ENCODE peak calls at places on chromosome 1, in four cellular contexts. J is GM12878, Z is IMR-90, E is K562. O is an unnamed sample.

GRCh38 chr1:178581351-178581951 is 68.5 kb downstream of the TEX35 start:
- DNase-seq in E (no peak), J (peak), Z (no peak), O (no peak)

GRCh38 chr1:231421616-231421970 is 494 bp downstream of the EGLN1 start:
- DNase-seq in Z (peak), E (no peak), J (no peak), O (no peak)

GRCh38 chr1:218717611-218718010 is 372.5 kb downstream of the TGFB2 start:
- DNase-seq in J (no peak), E (no peak), Z (peak), O (no peak)

GRCh38 chr1:200379431-200379755 is 30.4 kb downstream of the ZNF281 start:
- DNase-seq in E (no peak), Z (peak), J (no peak), O (peak)

GRCh38 chr1:160091666-160092223 is 6.7 kb downstream of the IGSF8 start:
- DNase-seq in J (no peak), Z (no peak), E (no peak), O (no peak)

GRCh38 chr1:37865348-37866119 is 6.1 kb upstream of the MTF1 start:
- DNase-seq in E (peak), Z (peak), J (no peak), O (no peak)

GRCh38 chr1:36446261-36446660 is 4.0 kb downstream of the OSCP1 start:
- DNase-seq in Z (no peak), E (peak), J (no peak), O (no peak)

GRCh38 chr1:217095050-217095622 is 371.9 kb upstream of the ESRRG start:
- DNase-seq in Z (no peak), E (no peak), J (no peak), O (no peak)

GRCh38 chr1:17316704-17317103 is 8.7 kb downstream of the PADI4 start:
- DNase-seq in J (no peak), Z (no peak), E (no peak), O (no peak)

GRCh38 chr1:165235777-165236285 is 120.7 kb downstream of the LMX1A start:
- DNase-seq in Z (no peak), E (no peak), J (no peak), O (no peak)

GRCh38 chr1:228345201-228345930 is 61.3 kb downstream of the TRIM11 start:
- DNase-seq in Z (no peak), J (no peak), E (no peak), O (no peak)

GRCh38 chr1:213821943-213822334 is 165.8 kb upstream of the PROX1 start:
- DNase-seq in E (no peak), Z (no peak), J (no peak), O (no peak)

GRCh38 chr1:105793541-105794146 is 1262.8 kb upstream of the PRMT6 start:
- DNase-seq in E (peak), Z (no peak), J (no peak), O (no peak)

GRCh38 chr1:222974496-222974895 is 159.7 kb downstream of the DISP1 start:
- DNase-seq in Z (peak), E (no peak), J (no peak), O (no peak)

GRCh38 chr1:119787776-119788175 is 19.1 kb upstream of the HMGCS2 start:
- DNase-seq in Z (peak), J (no peak), E (no peak), O (no peak)

GRCh38 chr1:193726722-193727121 is 540.3 kb upstream of the B3GALT2 start:
- DNase-seq in Z (no peak), E (no peak), J (no peak), O (no peak)

GRCh38 chr1:156346636-156347035 is 8.3 kb downstream of the TSACC start:
- DNase-seq in J (no peak), E (no peak), Z (peak), O (no peak)

GRCh38 chr1:240000634-240001033 is 91.0 kb upstream of the FMN2 start:
- DNase-seq in J (no peak), E (no peak), Z (peak), O (no peak)

GRCh38 chr1:228471762-228472398 is 15.3 kb upstream of the RNF187 start:
- DNase-seq in Z (peak), J (no peak), E (peak), O (peak)

GRCh38 chr1:43206721-43207228 is 34.6 kb downstream of the CFAP57 start:
- DNase-seq in E (no peak), J (no peak), Z (peak), O (peak)
- TF ChIP-seq ELK1 in E (no peak), J (no peak), Z (no peak), O (no peak)

GRCh38 chr1:3905953-3906671 is 6.0 kb upstream of the C1orf174 start:
- DNase-seq in Z (no peak), E (peak), J (no peak), O (no peak)
- TF ChIP-seq ELK1 in Z (no peak), E (no peak), J (no peak), O (no peak)

DNA sequence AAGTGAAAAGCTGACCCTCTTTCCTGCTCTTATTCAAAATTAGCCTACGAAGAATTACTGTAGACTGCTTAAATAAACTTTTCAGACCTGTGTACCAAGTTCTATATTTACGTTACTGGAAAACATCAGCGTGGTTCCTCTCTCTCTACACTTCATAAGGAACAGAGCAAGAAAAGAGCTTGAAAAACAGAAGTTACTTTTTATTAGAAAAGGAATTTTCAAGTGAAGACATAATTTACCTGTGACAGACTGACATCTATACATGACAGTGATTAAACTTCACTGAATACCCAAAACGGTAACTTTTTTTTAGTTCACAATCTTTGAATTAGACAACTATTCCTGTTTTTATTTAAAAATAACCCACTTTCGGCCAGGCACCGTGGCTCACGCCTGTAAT is 2.7 kb downstream of the ENAH start:
- DNase-seq in Z (no peak), E (no peak), J (no peak), O (no peak)
- TF ChIP-seq ELK1 in Z (no peak), E (no peak), J (no peak), O (no peak)

DNA sequence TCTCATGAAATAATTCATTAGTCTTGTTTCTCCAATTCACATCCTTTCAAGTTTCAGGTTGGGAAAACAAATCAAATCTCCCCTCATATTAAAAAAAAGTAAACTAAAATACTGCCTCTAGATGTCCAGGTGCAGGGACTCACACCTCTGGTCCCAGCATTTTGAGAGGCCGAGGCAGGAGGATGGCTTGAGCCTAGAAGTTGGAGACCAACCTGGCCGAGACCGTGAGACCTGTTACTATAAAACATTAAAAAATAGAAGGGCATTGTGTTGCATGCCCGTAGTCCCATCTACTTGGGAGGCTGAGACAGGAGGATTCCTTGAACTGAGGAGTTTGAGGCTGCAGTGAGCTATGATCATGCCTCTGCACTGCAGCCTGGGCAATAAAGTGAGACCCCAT is 61.9 kb downstream of the ST6GALNAC5 start:
- DNase-seq in Z (no peak), J (no peak), E (no peak), O (no peak)
- TF ChIP-seq ELK1 in Z (no peak), J (no peak), E (no peak), O (no peak)

DNA sequence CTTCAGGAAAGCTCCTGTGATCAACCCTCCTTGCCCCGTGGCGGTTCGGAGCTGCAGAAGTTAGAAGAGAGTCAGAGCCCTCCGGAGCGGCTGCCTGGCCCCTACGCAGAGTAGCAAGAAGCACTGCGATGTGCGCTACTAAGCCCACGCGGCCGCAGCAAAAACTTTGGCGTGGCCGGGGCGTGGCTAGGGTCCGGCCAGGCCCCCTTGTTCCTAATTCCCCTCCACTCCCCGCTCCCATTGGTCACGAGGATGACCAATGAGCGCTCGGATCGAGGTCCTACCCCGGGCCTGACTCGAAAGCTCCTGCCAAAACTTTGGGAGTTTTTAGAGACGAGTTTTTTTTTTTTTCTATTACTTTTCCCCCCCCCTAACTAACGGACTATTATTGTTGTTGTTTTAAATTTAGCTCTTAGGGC is at the start of gene HLX:
- DNase-seq in Z (peak), J (no peak), E (peak), O (peak)
- TF ChIP-seq ELK1 in Z (no peak), J (no peak), E (no peak), O (no peak)

GRCh38 chr1:97727029-97727428 is 193.8 kb downstream of the DPYD start:
- DNase-seq in E (no peak), Z (no peak), J (no peak), O (no peak)
- TF ChIP-seq ELK1 in E (no peak), Z (no peak), J (no peak), O (no peak)

DNA sequence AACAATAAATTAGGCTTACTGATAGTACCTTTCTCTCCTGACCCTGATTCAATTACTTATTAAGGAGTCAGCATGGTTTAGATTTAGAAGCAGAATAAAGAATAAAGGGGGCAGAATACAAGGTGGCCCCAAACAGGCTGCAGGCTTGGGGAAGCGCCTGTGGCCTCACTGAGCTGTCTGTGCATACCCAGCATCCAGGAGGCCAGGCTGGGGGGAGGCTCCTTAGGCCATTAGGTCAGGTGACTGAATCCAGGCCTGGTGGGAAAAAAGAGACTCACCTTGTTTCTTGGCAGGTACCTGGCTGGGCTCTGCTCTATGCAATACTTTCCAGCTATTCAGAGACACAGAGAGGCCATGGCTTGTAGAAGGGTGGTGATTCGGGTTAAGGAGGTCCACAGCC is 38.8 kb downstream of the PGBD5 start:
- DNase-seq in Z (no peak), E (no peak), J (no peak), O (no peak)
- TF ChIP-seq ELK1 in Z (no peak), E (no peak), J (no peak), O (no peak)

DNA sequence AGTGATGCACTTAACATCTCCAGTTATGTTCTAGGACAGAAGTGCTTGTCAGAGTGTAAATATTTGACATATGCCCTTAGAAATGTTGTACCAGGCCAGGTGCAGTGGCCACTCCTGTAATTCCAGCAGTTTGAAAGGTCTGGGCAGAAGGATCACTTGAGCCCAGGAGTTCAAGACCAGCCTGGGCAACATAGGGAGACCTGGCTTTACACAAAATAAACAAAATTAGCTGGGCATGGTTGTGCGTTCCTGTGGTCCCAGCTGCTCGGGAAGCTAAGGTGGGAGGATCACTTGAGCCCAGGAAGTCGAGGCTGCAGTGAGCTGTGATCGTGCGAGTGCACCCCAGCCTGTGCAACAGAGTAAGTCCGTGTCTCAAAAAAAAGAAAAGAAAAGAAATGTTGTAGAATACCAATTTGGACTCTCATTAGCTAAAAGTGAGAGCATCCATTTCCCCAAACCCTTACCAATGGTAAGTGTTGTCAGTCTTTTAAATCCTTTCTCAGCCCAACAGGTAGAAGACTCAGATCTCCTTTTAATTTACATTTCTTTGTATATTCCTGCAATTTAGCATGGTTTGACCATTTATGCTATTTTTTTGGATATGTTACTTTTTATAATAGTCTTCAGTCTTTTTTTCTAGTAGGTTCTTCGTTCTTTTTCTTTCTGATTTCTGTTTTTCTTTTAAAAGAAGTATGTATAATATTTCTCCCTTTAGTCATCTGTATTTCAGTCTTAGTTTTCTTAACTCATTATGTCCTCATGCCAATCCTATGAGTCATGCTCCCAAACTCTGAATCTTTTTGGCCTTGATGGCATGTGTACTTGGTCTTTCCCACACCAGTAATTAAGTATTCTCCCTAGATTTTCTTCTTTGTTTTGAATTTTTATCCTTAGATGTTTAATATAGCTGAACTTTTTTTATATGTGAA is 74.4 kb downstream of the CAMTA1 start:
- DNase-seq in Z (peak), E (peak), J (no peak), O (peak)
- TF ChIP-seq ELK1 in Z (no peak), E (no peak), J (no peak), O (no peak)

DNA sequence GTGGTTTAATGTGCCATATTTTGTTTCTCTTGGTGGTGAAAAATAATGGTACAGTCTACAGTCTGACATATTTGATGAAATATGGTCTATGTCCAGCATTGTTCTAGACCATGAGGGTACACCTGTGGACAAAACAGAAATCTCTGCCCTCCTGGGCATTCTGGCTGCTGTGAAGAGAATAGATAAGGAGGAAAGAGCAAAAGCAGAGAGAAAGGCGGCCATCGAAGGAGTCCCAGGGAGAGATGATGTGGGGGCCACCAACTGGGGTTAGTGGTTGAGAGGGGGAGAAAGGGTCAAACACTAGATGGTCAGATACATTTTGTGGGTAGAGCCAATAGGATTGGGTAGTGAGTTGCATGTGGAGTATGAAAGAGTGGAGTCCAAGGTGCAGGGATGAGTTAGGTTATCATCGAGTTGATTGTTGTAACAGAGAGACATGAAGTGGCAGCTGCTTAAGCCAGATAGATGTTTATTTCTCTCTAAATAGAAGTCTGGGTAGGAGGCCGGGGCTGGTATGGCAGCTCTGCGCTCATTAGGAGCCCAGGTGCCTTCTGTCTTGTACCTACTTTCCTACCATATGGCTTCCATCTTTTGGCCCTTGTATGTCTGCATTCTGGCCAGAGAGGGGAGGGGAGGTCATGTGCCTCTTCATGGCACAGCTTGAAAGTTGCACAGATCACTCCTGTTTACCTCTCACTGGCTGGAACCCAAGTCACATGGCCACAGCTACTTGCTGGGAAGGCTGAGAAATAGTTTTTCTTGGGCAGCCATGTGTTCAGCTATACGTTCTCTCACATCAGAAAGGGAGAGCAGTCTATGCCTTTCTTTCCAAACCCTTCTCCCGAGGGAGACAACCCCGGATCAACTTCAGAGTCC is 13.0 kb downstream of the UBE4B start:
- DNase-seq in J (no peak), E (peak), Z (peak), O (no peak)
- TF ChIP-seq ELK1 in J (no peak), E (no peak), Z (no peak), O (no peak)

GRCh38 chr1:41977329-41977728 is 58.6 kb upstream of the HIVEP3 start:
- DNase-seq in J (no peak), Z (no peak), E (no peak), O (no peak)
- TF ChIP-seq ELK1 in J (no peak), Z (no peak), E (no peak), O (no peak)